ENCODE peak calls at places on chromosomes 7 and 10, in nine cellular contexts. Q is anterior cingulate cortex, W is cardiac fibroblast, J is A549, S is DND-41, T is HT1080, P is EL, A is heart right ventricle, C is fibroblast of the conjunctiva. U is an unnamed sample.

GRCh38 chr10:68043030-68043429 is 32.1 kb downstream of the HERC4 start:
- DNase-seq in Q (no peak), W (no peak), J (no peak), S (no peak), T (peak), P (peak), A (no peak), C (no peak), U (peak)

GRCh38 chr7:120984406-120984805 is 4.1 kb upstream of the CPED1 start:
- DNase-seq in Q (no peak), W (no peak), J (no peak), S (no peak), T (no peak), P (no peak), A (no peak), C (no peak), U (no peak)

GRCh38 chr10:92773776-92774175 is 74.5 kb upstream of the EXOC6 start:
- DNase-seq in Q (no peak), W (peak), J (no peak), S (no peak), T (no peak), P (no peak), A (no peak), C (no peak), U (no peak)

GRCh38 chr10:17506390-17506789 is 52.0 kb upstream of the ST8SIA6 start:
- DNase-seq in Q (no peak), W (no peak), J (no peak), S (no peak), T (no peak), P (no peak), A (no peak), C (no peak), U (no peak)

GRCh38 chr7:90407484-90407821 is 4.2 kb downstream of the CLDN12 start:
- DNase-seq in Q (no peak), W (no peak), J (no peak), S (no peak), T (no peak), P (no peak), A (no peak), C (no peak), U (no peak)

GRCh38 chr7:32204361-32205018 is 134.3 kb upstream of the PDE1C start:
- DNase-seq in Q (peak), W (peak), J (peak), S (peak), T (peak), P (peak), A (peak), C (peak), U (peak)

GRCh38 chr7:14837216-14837615 is 65.3 kb downstream of the DGKB start:
- DNase-seq in Q (no peak), W (no peak), J (no peak), S (no peak), T (no peak), P (peak), A (no peak), C (no peak), U (no peak)

GRCh38 chr10:109912335-109913282 is 10.7 kb downstream of the XPNPEP1 start:
- DNase-seq in Q (no peak), W (no peak), J (no peak), S (no peak), T (peak), P (no peak), A (no peak), C (no peak), U (peak)

GRCh38 chr7:127850195-127850594 is 181.0 kb downstream of the LRRC4 start:
- DNase-seq in Q (no peak), W (no peak), J (no peak), S (no peak), T (peak), P (no peak), A (no peak), C (no peak), U (no peak)

GRCh38 chr10:14389981-14390590 is 59.4 kb upstream of the FRMD4A start:
- DNase-seq in Q (no peak), W (no peak), J (no peak), S (no peak), T (no peak), P (no peak), A (no peak), C (no peak), U (no peak)

GRCh38 chr7:27994639-27995038 is 186.0 kb downstream of the JAZF1 start:
- DNase-seq in Q (no peak), W (no peak), J (no peak), S (no peak), T (peak), P (peak), A (no peak), C (no peak), U (peak)